ENCODE peak calls at places on chromosomes 11 and 22, in seven cellular contexts. One of them, this sample, is unnamed.
A peak's percentile ranks its signal among the peaks of the same experiment; 100 is the strongest.

GRCh38 chr11:129694538-129694937 is 121.1 kb upstream of the TMEM45B start:
- DNase-seq in NCI-H1436: no peak
- DNase-seq in SHP77: no peak
- DNase-seq in ELR: peak; percentile 3
- DNase-seq in K562: peak; percentile 20
- DNase-seq in ecto neural progenitor cell: peak; percentile 49
- DNase-seq in T-helper 1 cell: no peak
- DNase-seq in this sample: no peak

GRCh38 chr11:73795925-73796632 is 8.4 kb downstream of the MRPL48 start:
- DNase-seq in NCI-H1436: no peak
- DNase-seq in SHP77: no peak
- DNase-seq in ELR: no peak
- DNase-seq in K562: no peak
- DNase-seq in ecto neural progenitor cell: peak; percentile 57
- DNase-seq in T-helper 1 cell: no peak
- DNase-seq in this sample: no peak

GRCh38 chr22:42962295-42963230 is 52.4 kb downstream of the PACSIN2 start:
- DNase-seq in NCI-H1436: no peak
- DNase-seq in SHP77: no peak
- DNase-seq in ELR: no peak
- DNase-seq in K562: no peak
- DNase-seq in ecto neural progenitor cell: no peak
- DNase-seq in T-helper 1 cell: no peak
- DNase-seq in this sample: no peak

GRCh38 chr11:67375320-67376021 is 2.1 kb upstream of the CLCF1 start:
- DNase-seq in NCI-H1436: no peak
- DNase-seq in SHP77: no peak
- DNase-seq in ELR: no peak
- DNase-seq in K562: no peak
- DNase-seq in ecto neural progenitor cell: no peak
- DNase-seq in T-helper 1 cell: no peak
- DNase-seq in this sample: no peak

GRCh38 chr22:50296658-50297490 is 10.6 kb downstream of the PLXNB2 start:
- DNase-seq in NCI-H1436: no peak
- DNase-seq in SHP77: no peak
- DNase-seq in ELR: no peak
- DNase-seq in K562: peak; percentile 32
- DNase-seq in ecto neural progenitor cell: no peak
- DNase-seq in T-helper 1 cell: no peak
- DNase-seq in this sample: no peak

GRCh38 chr11:128359515-128359914 is 227.8 kb downstream of the ETS1 start:
- DNase-seq in NCI-H1436: no peak
- DNase-seq in SHP77: no peak
- DNase-seq in ELR: peak; percentile 38
- DNase-seq in K562: no peak
- DNase-seq in ecto neural progenitor cell: no peak
- DNase-seq in T-helper 1 cell: no peak
- DNase-seq in this sample: no peak

GRCh38 chr11:695332-695605 is 247 bp upstream of the DEAF1 start:
- DNase-seq in NCI-H1436: no peak
- DNase-seq in SHP77: no peak
- DNase-seq in ELR: no peak
- DNase-seq in K562: no peak
- DNase-seq in ecto neural progenitor cell: no peak
- DNase-seq in T-helper 1 cell: no peak
- DNase-seq in this sample: no peak

GRCh38 chr11:26950260-26950719 is 43.6 kb upstream of the FIBIN start:
- DNase-seq in NCI-H1436: no peak
- DNase-seq in SHP77: no peak
- DNase-seq in ELR: peak; percentile 54
- DNase-seq in K562: no peak
- DNase-seq in ecto neural progenitor cell: no peak
- DNase-seq in T-helper 1 cell: no peak
- DNase-seq in this sample: no peak

GRCh38 chr11:111308140-111308539 is 9.8 kb downstream of the POU2AF3 start:
- DNase-seq in NCI-H1436: peak; percentile 88
- DNase-seq in SHP77: peak; percentile 96
- DNase-seq in ELR: no peak
- DNase-seq in K562: no peak
- DNase-seq in ecto neural progenitor cell: no peak
- DNase-seq in T-helper 1 cell: no peak
- DNase-seq in this sample: no peak

GRCh38 chr22:36375071-36375980 is 12.4 kb downstream of the MYH9 start:
- DNase-seq in NCI-H1436: no peak
- DNase-seq in SHP77: no peak
- DNase-seq in ELR: no peak
- DNase-seq in K562: no peak
- DNase-seq in ecto neural progenitor cell: no peak
- DNase-seq in T-helper 1 cell: no peak
- DNase-seq in this sample: no peak

GRCh38 chr11:113048820-113049555 is 87.8 kb downstream of the NCAM1 start:
- DNase-seq in NCI-H1436: no peak
- DNase-seq in SHP77: no peak
- DNase-seq in ELR: peak; percentile 29
- DNase-seq in K562: no peak
- DNase-seq in ecto neural progenitor cell: no peak
- DNase-seq in T-helper 1 cell: no peak
- DNase-seq in this sample: no peak

GRCh38 chr22:40654522-40655167 is 18.1 kb upstream of the MRTFA start:
- DNase-seq in NCI-H1436: no peak
- DNase-seq in SHP77: no peak
- DNase-seq in ELR: peak; percentile 43
- DNase-seq in K562: peak; percentile 31
- DNase-seq in ecto neural progenitor cell: no peak
- DNase-seq in T-helper 1 cell: no peak
- DNase-seq in this sample: no peak

GRCh38 chr11:76282786-76283185 is 76.5 kb upstream of the WNT11 start:
- DNase-seq in NCI-H1436: no peak
- DNase-seq in SHP77: no peak
- DNase-seq in ELR: no peak
- DNase-seq in K562: no peak
- DNase-seq in ecto neural progenitor cell: no peak
- DNase-seq in T-helper 1 cell: no peak
- DNase-seq in this sample: no peak

GRCh38 chr11:47944555-47945128 is 35.7 kb upstream of the PTPRJ start:
- DNase-seq in NCI-H1436: no peak
- DNase-seq in SHP77: no peak
- DNase-seq in ELR: peak; percentile 47
- DNase-seq in K562: no peak
- DNase-seq in ecto neural progenitor cell: no peak
- DNase-seq in T-helper 1 cell: no peak
- DNase-seq in this sample: no peak

GRCh38 chr11:610146-610801 is 5.5 kb downstream of the IRF7 start:
- DNase-seq in NCI-H1436: no peak
- DNase-seq in SHP77: no peak
- DNase-seq in ELR: no peak
- DNase-seq in K562: no peak
- DNase-seq in ecto neural progenitor cell: no peak
- DNase-seq in T-helper 1 cell: no peak
- DNase-seq in this sample: no peak

GRCh38 chr22:20268350-20269012 is 363 bp upstream of the RTN4R start:
- DNase-seq in NCI-H1436: peak; percentile 58
- DNase-seq in SHP77: no peak
- DNase-seq in ELR: peak; percentile 61
- DNase-seq in K562: peak; percentile 99
- DNase-seq in ecto neural progenitor cell: peak; percentile 85
- DNase-seq in T-helper 1 cell: peak; percentile 51
- DNase-seq in this sample: peak; percentile 53

GRCh38 chr22:50621491-50621880 is 6.5 kb downstream of the ARSA start:
- DNase-seq in NCI-H1436: no peak
- DNase-seq in SHP77: no peak
- DNase-seq in ELR: no peak
- DNase-seq in K562: no peak
- DNase-seq in ecto neural progenitor cell: no peak
- DNase-seq in T-helper 1 cell: no peak
- DNase-seq in this sample: no peak

GRCh38 chr11:5204787-5205186 is 4.3 kb upstream of the OR51V1 start:
- DNase-seq in NCI-H1436: no peak
- DNase-seq in SHP77: peak; percentile 7
- DNase-seq in ELR: peak; percentile 89
- DNase-seq in K562: peak; percentile 71
- DNase-seq in ecto neural progenitor cell: no peak
- DNase-seq in T-helper 1 cell: no peak
- DNase-seq in this sample: no peak

GRCh38 chr11:92226331-92227232 is 2.0 kb downstream of the FAT3 start:
- DNase-seq in NCI-H1436: no peak
- DNase-seq in SHP77: no peak
- DNase-seq in ELR: no peak
- DNase-seq in K562: no peak
- DNase-seq in ecto neural progenitor cell: peak; percentile 79
- DNase-seq in T-helper 1 cell: no peak
- DNase-seq in this sample: no peak

GRCh38 chr11:721913-722811 is 16.1 kb downstream of the EPS8L2 start:
- DNase-seq in NCI-H1436: peak; percentile 60
- DNase-seq in SHP77: no peak
- DNase-seq in ELR: no peak
- DNase-seq in K562: peak; percentile 52
- DNase-seq in ecto neural progenitor cell: no peak
- DNase-seq in T-helper 1 cell: peak; percentile 37
- DNase-seq in this sample: no peak

GRCh38 chr22:23237201-23237798 is 57.0 kb downstream of the BCR start:
- DNase-seq in NCI-H1436: peak; percentile 33
- DNase-seq in SHP77: peak; percentile 80
- DNase-seq in ELR: no peak
- DNase-seq in K562: peak; percentile 91
- DNase-seq in ecto neural progenitor cell: peak; percentile 70
- DNase-seq in T-helper 1 cell: no peak
- DNase-seq in this sample: no peak

GRCh38 chr11:112811781-112812180 is 149.4 kb upstream of the NCAM1 start:
- DNase-seq in NCI-H1436: no peak
- DNase-seq in SHP77: no peak
- DNase-seq in ELR: no peak
- DNase-seq in K562: no peak
- DNase-seq in ecto neural progenitor cell: no peak
- DNase-seq in T-helper 1 cell: no peak
- DNase-seq in this sample: no peak

GRCh38 chr11:19079643-19080440 is 19.3 kb upstream of the MRGPRX2 start:
- DNase-seq in NCI-H1436: no peak
- DNase-seq in SHP77: no peak
- DNase-seq in ELR: peak; percentile 91
- DNase-seq in K562: no peak
- DNase-seq in ecto neural progenitor cell: no peak
- DNase-seq in T-helper 1 cell: no peak
- DNase-seq in this sample: no peak

GRCh38 chr22:23875801-23876200 is 18.1 kb downstream of the SLC2A11 start:
- DNase-seq in NCI-H1436: no peak
- DNase-seq in SHP77: no peak
- DNase-seq in ELR: no peak
- DNase-seq in K562: no peak
- DNase-seq in ecto neural progenitor cell: no peak
- DNase-seq in T-helper 1 cell: no peak
- DNase-seq in this sample: no peak